ENCODE peak calls at places on chromosomes 1 and 21, in five cellular contexts. K is neural crest cell; M is EL; A is stimulated activated naive B cell treated with anti-CD40 and anti-IgM and Interleukin-4, amounts not matched to agents 10 μg/mL and 1 μg/mL and 100 μg/mL, for 72 hours; T is hypothalamus. O is an unnamed sample.
A peak's percentile ranks its signal among the peaks of the same experiment; 100 is the strongest.

GRCh38 chr1:15749399-15750291 is 7.3 kb downstream of the TMEM82 start:
- DNase-seq in K (no peak), M (peak; percentile 70), A (no peak), T (no peak), O (no peak)

GRCh38 chr1:29837306-29837646 is 601.0 kb downstream of the PTPRU start:
- DNase-seq in K (no peak), M (no peak), A (no peak), T (no peak), O (no peak)

GRCh38 chr1:30524840-30525617 is 198.4 kb downstream of the MATN1 start:
- DNase-seq in K (no peak), M (peak; percentile 6), A (no peak), T (no peak), O (no peak)

GRCh38 chr1:114033219-114033706 is 54.0 kb downstream of the OLFML3 start:
- DNase-seq in K (no peak), M (peak; percentile 9), A (no peak), T (no peak), O (no peak)

GRCh38 chr1:154931940-154932487 is 4.5 kb downstream of the PMVK start:
- DNase-seq in K (no peak), M (no peak), A (no peak), T (no peak), O (no peak)

GRCh38 chr1:205374205-205375078 is 17.7 kb upstream of the KLHDC8A start:
- DNase-seq in K (no peak), M (peak; percentile 61), A (no peak), T (no peak), O (no peak)

GRCh38 chr21:15592957-15593356 is 136.8 kb upstream of the USP25 start:
- DNase-seq in K (no peak), M (no peak), A (no peak), T (no peak), O (no peak)

GRCh38 chr1:172627702-172628101 is 31.2 kb upstream of the FASLG start:
- DNase-seq in K (no peak), M (no peak), A (no peak), T (no peak), O (no peak)

GRCh38 chr1:52602328-52603300 is at the start of gene GPX7:
- DNase-seq in K (peak; percentile 25), M (peak; percentile 56), A (peak; percentile 32), T (peak; percentile 42), O (peak; percentile 41)

GRCh38 chr21:26169061-26169610 is 1.4 kb downstream of the APP start:
- DNase-seq in K (peak; percentile 41), M (peak; percentile 68), A (peak; percentile 13), T (no peak), O (no peak)

GRCh38 chr1:214441119-214441518 is 110.3 kb downstream of the PTPN14 start:
- DNase-seq in K (no peak), M (peak; percentile 91), A (no peak), T (no peak), O (no peak)

GRCh38 chr1:156371553-156372264 is 2.7 kb downstream of the RHBG start:
- DNase-seq in K (no peak), M (peak; percentile 60), A (no peak), T (peak; percentile 23), O (no peak)

GRCh38 chr1:205350124-205350523 is 6.6 kb downstream of the KLHDC8A start:
- DNase-seq in K (no peak), M (no peak), A (no peak), T (no peak), O (no peak)

GRCh38 chr1:51472349-51472748 is 46.7 kb downstream of the EPS15 start:
- DNase-seq in K (no peak), M (no peak), A (no peak), T (no peak), O (no peak)

GRCh38 chr1:175804556-175804955 is 61.2 kb upstream of the TNR start:
- DNase-seq in K (no peak), M (peak; percentile 12), A (no peak), T (no peak), O (no peak)

GRCh38 chr1:248165186-248165585 is 9.4 kb upstream of the OR2M2 start:
- DNase-seq in K (no peak), M (no peak), A (no peak), T (no peak), O (no peak)

O was measured in substantia nigra.